ENCODE peak calls at places on chromosome 9, in four cellular contexts. E, V, Z and R are unnamed samples.

GRCh38 chr9:76516350-76516749 is 57.4 kb downstream of the GCNT1 start:
- DNase-seq in V (no peak), E (no peak), Z (no peak), R (no peak)

GRCh38 chr9:132006657-132007370 is 72.9 kb downstream of the MED27 start:
- DNase-seq in V (no peak), Z (no peak), E (no peak), R (no peak)

GRCh38 chr9:71619926-71620325 is 148.4 kb downstream of the CEMIP2 start:
- DNase-seq in V (no peak), Z (no peak), E (no peak), R (no peak)

GRCh38 chr9:4852419-4852818 is 59.7 kb downstream of the RCL1 start:
- DNase-seq in E (no peak), Z (no peak), V (no peak), R (no peak)

GRCh38 chr9:89154651-89155336 is 23.8 kb downstream of the SHC3 start:
- DNase-seq in V (no peak), E (no peak), Z (no peak), R (no peak)

GRCh38 chr9:82819260-82819659 is 243.7 kb downstream of the RASEF start:
- DNase-seq in Z (no peak), E (no peak), V (no peak), R (no peak)

GRCh38 chr9:104301770-104302169 is 202.3 kb upstream of the OR13F1 start:
- DNase-seq in Z (no peak), V (no peak), E (no peak), R (no peak)

GRCh38 chr9:106405871-106406435 is 457.0 kb upstream of the ZNF462 start:
- DNase-seq in V (no peak), Z (no peak), E (no peak), R (no peak)

GRCh38 chr9:131419029-131419614 is 25.2 kb downstream of the PRRC2B start:
- DNase-seq in E (no peak), V (no peak), Z (no peak), R (no peak)

GRCh38 chr9:77440057-77440456 is 208.1 kb downstream of the GNA14 start:
- DNase-seq in E (no peak), V (no peak), Z (no peak), R (no peak)

GRCh38 chr9:108017671-108018070 is 528.1 kb upstream of the KLF4 start:
- DNase-seq in V (no peak), Z (no peak), E (no peak), R (no peak)

GRCh38 chr9:16158063-16158462 is 605.2 kb downstream of the CCDC171 start:
- DNase-seq in E (no peak), V (no peak), Z (no peak), R (no peak)

GRCh38 chr9:109729513-109729912 is 50.5 kb upstream of the PALM2AKAP2 start:
- DNase-seq in V (no peak), Z (no peak), E (no peak), R (no peak)

GRCh38 chr9:116275418-116276295 is 122.1 kb downstream of the PAPPA start:
- DNase-seq in Z (no peak), E (no peak), V (no peak), R (no peak)

GRCh38 chr9:19470567-19470966 is 61.8 kb downstream of the ACER2 start:
- DNase-seq in V (no peak), E (no peak), Z (no peak), R (no peak)

GRCh38 chr9:85142461-85143401 is 473.2 kb downstream of the NTRK2 start:
- DNase-seq in E (no peak), V (no peak), Z (no peak), R (no peak)

GRCh38 chr9:101705135-101705661 is 33.2 kb downstream of the GRIN3A start:
- DNase-seq in V (no peak), E (no peak), Z (no peak), R (no peak)

GRCh38 chr9:4464911-4465513 is 25.3 kb upstream of the SLC1A1 start:
- DNase-seq in Z (no peak), V (no peak), E (no peak), R (no peak)

GRCh38 chr9:88716636-88717035 is 181.7 kb downstream of the NXNL2 start:
- DNase-seq in Z (no peak), V (no peak), E (no peak), R (no peak)

GRCh38 chr9:128340691-128341434 is 536 bp downstream of the SLC27A4 start:
- DNase-seq in Z (no peak), E (no peak), V (no peak), R (no peak)

GRCh38 chr9:6575324-6575758 is 70.2 kb downstream of the GLDC start:
- DNase-seq in Z (no peak), E (no peak), V (no peak), R (no peak)

GRCh38 chr9:124284940-124285441 is 27.2 kb downstream of the NEK6 start:
- DNase-seq in E (no peak), Z (no peak), V (peak; percentile 47), R (no peak)

GRCh38 chr9:112378441-112379176 is 1.3 kb upstream of the HSDL2 start:
- DNase-seq in Z (no peak), E (no peak), V (peak; percentile 17), R (peak; percentile 72)

GRCh38 chr9:81549500-81550206 is 139.7 kb downstream of the TLE1 start:
- DNase-seq in E (no peak), V (no peak), Z (no peak), R (no peak)

GRCh38 chr9:73149371-73150067 is 2.1 kb upstream of the ANXA1 start:
- DNase-seq in E (no peak), Z (no peak), V (no peak), R (no peak)

GRCh38 chr9:125632321-125633115 is 74.5 kb downstream of the MAPKAP1 start:
- DNase-seq in E (no peak), Z (no peak), V (no peak), R (no peak)

GRCh38 chr9:106309925-106310324 is 553.0 kb upstream of the ZNF462 start:
- DNase-seq in Z (no peak), V (no peak), E (no peak), R (no peak)

GRCh38 chr9:130470269-130470668 is 25.5 kb downstream of the ASS1 start:
- DNase-seq in E (no peak), V (no peak), Z (no peak), R (no peak)

GRCh38 chr9:75239176-75239575 is 150.9 kb downstream of the OSTF1 start:
- DNase-seq in E (no peak), Z (no peak), V (no peak), R (peak; percentile 54)

GRCh38 chr9:89367726-89368437 is 49.6 kb downstream of the SECISBP2 start:
- DNase-seq in Z (no peak), V (no peak), E (no peak), R (no peak)

GRCh38 chr9:132754236-132754635 is 84.0 kb downstream of the GTF3C4 start:
- DNase-seq in E (no peak), V (no peak), Z (no peak), R (no peak)

GRCh38 chr9:84811072-84811725 is 141.7 kb downstream of the NTRK2 start:
- DNase-seq in E (no peak), V (no peak), Z (no peak), R (no peak)

GRCh38 chr9:15999422-16000339 is 446.8 kb downstream of the CCDC171 start:
- DNase-seq in E (no peak), Z (peak; percentile 12), V (peak; percentile 37), R (no peak)

GRCh38 chr9:121892706-121893105 is 200.4 kb downstream of the TTLL11 start:
- DNase-seq in V (no peak), Z (no peak), E (no peak), R (no peak)

GRCh38 chr9:124457079-124457886 is 7.0 kb downstream of the ADGRD2 start:
- DNase-seq in V (no peak), Z (no peak), E (no peak), R (no peak)

GRCh38 chr9:79652598-79652997 is 80.8 kb downstream of the TLE4 start:
- DNase-seq in V (no peak), E (no peak), Z (no peak), R (no peak)

GRCh38 chr9:105341784-105342183 is 97.3 kb downstream of the SLC44A1 start:
- DNase-seq in V (no peak), Z (no peak), E (no peak), R (no peak)

GRCh38 chr9:91954841-91955471 is 4.9 kb upstream of the ROR2 start:
- DNase-seq in V (peak; percentile 44), E (no peak), Z (no peak), R (no peak)

DNA sequence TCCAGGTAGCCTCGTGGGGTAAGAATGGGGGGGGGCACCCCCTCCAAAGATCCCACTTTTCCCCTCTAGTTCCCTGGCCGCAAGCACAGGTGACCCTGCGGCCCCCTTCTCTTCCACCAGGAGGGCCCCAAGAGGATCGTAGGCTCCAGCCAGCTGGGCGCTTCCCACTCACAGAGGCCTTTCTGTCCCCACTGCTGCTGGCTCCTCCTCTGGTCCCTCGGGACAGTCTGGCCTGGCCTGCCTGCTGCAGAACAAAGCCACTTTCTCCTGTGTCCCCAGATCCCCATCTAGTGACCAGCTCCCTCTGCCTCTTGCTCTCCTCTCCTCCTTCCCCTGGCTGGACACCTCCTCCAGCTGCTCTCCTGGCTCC is 534 bp upstream of the SAPCD2 start:
- DNase-seq in E (no peak), Z (peak; percentile 81), V (no peak), R (no peak)
- H3K4me1 ChIP-seq in E (peaks cover 7% of the 10 kb centered on the region), Z (peaks cover 16% of the 10 kb centered on the region), V (peaks cover 15% of the 10 kb centered on the region), R (peaks cover 30% of the 10 kb centered on the region)

GRCh38 chr9:22052376-22052945 is 43.4 kb upstream of the CDKN2B start:
- DNase-seq in E (no peak), V (no peak), Z (no peak), R (no peak)
- H3K27ac ChIP-seq in E (no peak overlapping the region), V (no peak overlapping the region), Z (no peak overlapping the region), R (no peak overlapping the region)

DNA sequence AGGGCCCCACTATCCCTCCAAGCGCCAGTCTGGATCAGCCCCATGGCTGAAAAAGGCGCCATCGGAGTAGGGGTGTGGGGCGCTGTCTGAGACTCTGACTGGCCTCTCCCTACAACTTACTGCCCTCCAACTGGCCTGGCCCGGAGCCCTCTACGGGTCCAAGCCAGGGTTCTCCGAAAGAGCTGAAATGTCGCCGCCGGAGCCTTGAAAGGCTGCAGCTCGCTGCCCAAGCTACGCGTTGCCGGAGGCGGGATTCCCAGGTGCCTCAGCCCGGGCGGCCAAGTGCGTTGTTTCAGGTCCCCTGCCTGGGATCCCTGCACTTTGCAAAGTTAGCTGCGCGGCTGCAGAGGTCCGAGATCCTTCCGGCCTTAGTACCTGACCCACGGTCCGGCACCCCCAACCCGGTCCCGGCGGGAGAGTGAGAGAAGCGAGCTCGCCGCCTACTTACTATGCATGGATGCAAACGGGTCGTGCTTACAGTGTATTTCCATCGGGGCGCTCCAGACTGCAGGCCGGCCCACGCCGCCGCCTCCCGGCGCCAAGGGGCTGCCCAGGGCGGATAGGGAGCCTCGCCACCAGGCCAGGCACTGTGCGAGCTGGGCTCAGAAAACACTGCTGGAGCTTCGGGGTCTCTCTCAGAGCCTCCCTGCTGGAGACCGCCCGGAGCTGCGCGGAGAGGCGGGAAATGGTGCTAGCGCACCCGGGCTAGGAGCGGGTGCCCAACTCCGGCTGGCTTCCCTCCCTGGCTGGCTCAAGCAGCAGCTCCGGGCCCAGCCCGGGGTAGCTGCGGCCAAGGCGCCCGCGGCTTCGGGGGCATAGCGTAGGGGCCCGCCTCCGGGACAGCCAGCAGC is 7.8 kb downstream of the PAX5 start:
- DNase-seq in Z (no peak), V (no peak), E (no peak), R (no peak)
- TF ChIP-seq CTCF in Z (no peak), V (no peak), E (no peak), R (no peak)

GRCh38 chr9:136949817-136950655 is 2.0 kb upstream of the LCN12 start:
- DNase-seq in Z (peak; percentile 96), V (peak; percentile 89), E (peak; percentile 94), R (peak; percentile 98)
- H3K4me1 ChIP-seq in Z (peaks cover 22% of the 10 kb centered on the region), V (no peaks in the 10 kb centered on the region), E (peaks cover 7% of the 10 kb centered on the region), R (peaks cover 10% of the 10 kb centered on the region)

GRCh38 chr9:93132287-93132927 is 1.6 kb downstream of the NINJ1 start:
- DNase-seq in Z (peak; percentile 76), E (peak; percentile 63), V (peak; percentile 47), R (peak; percentile 79)
- H3K27ac ChIP-seq in Z (peak overlapping the region; percentile 98), E (peak overlapping the region; percentile 91), V (peak overlapping the region; percentile 98), R (peak overlapping the region; percentile 99)